ENCODE peak calls at places on chromosome 22, in seven cellular contexts. E, C, V, U, Z, S and J are unnamed samples.

GRCh38 chr22:44431256-44431655 is 66.8 kb downstream of the RTL6 start:
- DNase-seq in E (no peak), C (no peak), V (no peak), U (no peak), Z (no peak), S (no peak), J (no peak)

GRCh38 chr22:45200862-45201511 is 37.3 kb downstream of the NUP50 start:
- DNase-seq in E (no peak), C (no peak), V (no peak), U (peak), Z (peak), S (peak), J (no peak)

GRCh38 chr22:50068096-50068495 is 10.0 kb upstream of the TTLL8 start:
- DNase-seq in E (no peak), C (no peak), V (no peak), U (no peak), Z (no peak), S (no peak), J (no peak)

GRCh38 chr22:35409783-35410662 is 10.1 kb downstream of the MCM5 start:
- DNase-seq in E (no peak), C (peak), V (no peak), U (no peak), Z (no peak), S (no peak), J (peak)

GRCh38 chr22:46507451-46508390 is 29.7 kb downstream of the CELSR1 start:
- DNase-seq in E (no peak), C (no peak), V (no peak), U (no peak), Z (no peak), S (no peak), J (no peak)

GRCh38 chr22:46052801-46053562 is 76.0 kb upstream of the WNT7B start:
- DNase-seq in E (peak), C (peak), V (no peak), U (peak), Z (no peak), S (no peak), J (no peak)

GRCh38 chr22:34943830-34944229 is 122.1 kb upstream of the ISX start:
- DNase-seq in E (no peak), C (no peak), V (no peak), U (no peak), Z (no peak), S (no peak), J (peak)

GRCh38 chr22:46192210-46192993 is 42.1 kb downstream of the PPARA start:
- DNase-seq in E (no peak), C (no peak), V (no peak), U (no peak), Z (no peak), S (no peak), J (no peak)

GRCh38 chr22:50209893-50210292 is 9.1 kb downstream of the SELENOO start:
- DNase-seq in E (peak), C (peak), V (peak), U (peak), Z (peak), S (no peak), J (peak)

GRCh38 chr22:47090591-47091240 is 328.3 kb downstream of the TBC1D22A start:
- DNase-seq in E (no peak), C (no peak), V (no peak), U (peak), Z (peak), S (peak), J (no peak)

GRCh38 chr22:33112606-33113005 is 54.4 kb upstream of the SYN3 start:
- DNase-seq in E (no peak), C (no peak), V (no peak), U (no peak), Z (no peak), S (no peak), J (peak)

GRCh38 chr22:45268958-45269844 is 15.5 kb upstream of the UPK3A start:
- DNase-seq in E (peak), C (peak), V (peak), U (peak), Z (peak), S (peak), J (peak)

GRCh38 chr22:20807315-20807752 is 33.4 kb downstream of the SERPIND1 start:
- DNase-seq in E (no peak), C (no peak), V (no peak), U (peak), Z (peak), S (peak), J (no peak)

GRCh38 chr22:34688825-34689224 is 377.1 kb upstream of the ISX start:
- DNase-seq in E (no peak), C (no peak), V (no peak), U (no peak), Z (no peak), S (no peak), J (no peak)

GRCh38 chr22:31820655-31821054 is 66.8 kb downstream of the DEPDC5 start:
- DNase-seq in E (no peak), C (no peak), V (no peak), U (no peak), Z (no peak), S (no peak), J (no peak)

GRCh38 chr22:26182723-26183122 is 13.5 kb downstream of the SEZ6L start:
- DNase-seq in E (no peak), C (no peak), V (no peak), U (no peak), Z (no peak), S (no peak), J (no peak)

GRCh38 chr22:38754247-38755154 is 1.3 kb downstream of the SUN2 start:
- DNase-seq in E (peak), C (peak), V (peak), U (peak), Z (peak), S (peak), J (peak)

GRCh38 chr22:44399906-44400762 is 87.4 kb upstream of the SHISAL1 start:
- DNase-seq in E (peak), C (peak), V (no peak), U (no peak), Z (no peak), S (no peak), J (no peak)

GRCh38 chr22:22940961-22941605 is 53.5 kb downstream of the IGLL5 start:
- DNase-seq in E (no peak), C (peak), V (no peak), U (no peak), Z (no peak), S (no peak), J (no peak)

GRCh38 chr22:47115518-47115890 is 353.1 kb downstream of the TBC1D22A start:
- DNase-seq in E (no peak), C (no peak), V (no peak), U (no peak), Z (no peak), S (no peak), J (no peak)

GRCh38 chr22:48234011-48234410 is 1471.6 kb downstream of the TBC1D22A start:
- DNase-seq in E (no peak), C (no peak), V (no peak), U (no peak), Z (no peak), S (no peak), J (no peak)

GRCh38 chr22:37641251-37641949 is 1.9 kb downstream of the SH3BP1 start:
- DNase-seq in E (no peak), C (peak), V (no peak), U (no peak), Z (no peak), S (no peak), J (no peak)
- H3K4me3 ChIP-seq in E (no peak), C (peak), V (no peak), U (peak), Z (no peak), S (peak), J (peak)

GRCh38 chr22:30426395-30427353 is 1.1 kb downstream of the MTFP1 start:
- DNase-seq in E (peak), C (peak), V (peak), U (peak), Z (peak), S (no peak), J (peak)
- TF ChIP-seq CTCF in E (peak), C (peak), V (peak), U (peak), Z (peak), S (peak), J (peak)

GRCh38 chr22:24400726-24401596 is 26.4 kb upstream of the ADORA2A start:
- DNase-seq in E (no peak), C (no peak), V (no peak), U (no peak), Z (peak), S (no peak), J (peak)
- H3K4me3 ChIP-seq in E (no peak), C (no peak), V (no peak), U (no peak), Z (no peak), S (no peak), J (peak)

DNA sequence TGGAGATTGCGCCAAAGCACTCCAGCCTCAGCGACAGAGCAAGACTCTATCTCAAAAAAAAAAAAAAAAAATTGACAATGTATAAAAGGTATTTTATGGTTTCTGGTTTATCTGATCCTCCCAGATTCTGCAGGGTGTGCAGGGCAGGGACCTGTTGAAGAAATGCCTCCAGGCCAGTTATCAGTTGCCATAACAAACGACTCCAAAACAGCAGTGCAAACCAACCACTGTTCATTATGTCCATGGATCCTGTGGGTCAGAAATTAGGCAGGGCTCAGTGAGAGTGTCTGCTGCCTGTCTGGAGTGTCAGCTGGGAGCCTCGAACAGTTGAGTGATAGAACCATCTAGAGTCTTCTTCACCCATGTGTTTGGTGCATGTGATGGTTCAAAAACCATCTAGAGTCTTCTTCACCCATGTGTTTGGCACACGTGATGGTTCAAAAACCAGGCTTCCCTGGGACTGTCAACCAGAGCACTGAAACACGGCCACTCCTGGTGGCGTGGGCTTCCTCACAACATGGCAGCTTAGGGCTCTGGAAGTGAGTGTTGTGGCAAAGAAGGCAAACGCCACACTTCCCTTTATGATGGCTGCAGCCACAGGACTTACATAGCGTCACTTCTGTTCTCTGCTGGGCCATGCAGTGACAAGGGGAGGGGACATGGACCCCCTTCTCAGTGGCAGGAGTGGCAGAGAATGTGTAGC is 115.1 kb upstream of the CRYBB3 start:
- DNase-seq in E (no peak), C (no peak), V (no peak), U (no peak), Z (no peak), S (no peak), J (no peak)
- TF ChIP-seq CTCF in E (no peak), C (no peak), V (no peak), U (no peak), Z (no peak), S (no peak), J (no peak)

GRCh38 chr22:42992886-42993479 is 22.0 kb downstream of the PACSIN2 start:
- DNase-seq in E (no peak), C (no peak), V (no peak), U (no peak), Z (no peak), S (no peak), J (no peak)
- H3K4me3 ChIP-seq in E (no peak), C (no peak), V (no peak), U (no peak), Z (no peak), S (no peak), J (no peak)

GRCh38 chr22:24772493-24773220 is 1.9 kb downstream of the PIWIL3 start:
- DNase-seq in E (no peak), C (no peak), V (no peak), U (peak), Z (peak), S (no peak), J (no peak)
- TF ChIP-seq CTCF in E (no peak), C (peak), V (no peak), U (peak), Z (peak), S (peak), J (peak)

DNA sequence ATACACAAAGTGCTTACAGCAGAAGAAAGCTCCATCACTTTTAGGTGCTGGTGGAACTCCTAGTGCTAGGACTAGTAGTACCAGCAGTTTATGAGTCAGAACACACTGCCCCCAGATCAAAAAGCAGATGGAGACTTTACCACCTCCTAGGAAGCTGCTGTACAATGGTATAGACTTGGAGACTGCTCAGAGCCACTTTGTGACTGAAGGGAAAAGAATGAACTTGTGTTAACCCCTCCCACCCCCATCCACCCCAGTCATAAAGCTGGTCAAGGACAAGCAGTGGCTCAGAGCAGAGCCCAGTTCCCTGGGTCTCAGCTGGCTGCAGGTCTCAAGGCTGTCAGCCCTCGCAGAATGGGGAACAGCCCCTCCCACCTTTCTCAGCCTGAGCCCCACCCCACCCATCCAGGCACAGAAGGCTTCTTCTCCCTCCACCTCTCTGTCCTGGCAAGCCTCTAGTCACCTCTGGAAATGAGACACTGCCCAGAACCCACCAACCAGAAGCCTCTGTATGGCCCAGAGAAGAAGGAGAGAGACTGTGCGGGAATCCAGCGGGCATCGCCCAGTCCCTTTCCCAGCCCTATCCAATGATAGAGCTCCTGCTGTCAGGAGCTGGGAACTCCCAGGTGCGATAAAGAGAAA is 23.8 kb downstream of the PACSIN2 start:
- DNase-seq in E (peak), C (peak), V (no peak), U (peak), Z (peak), S (no peak), J (no peak)
- H3K4me3 ChIP-seq in E (no peak), C (no peak), V (no peak), U (no peak), Z (no peak), S (no peak), J (no peak)

GRCh38 chr22:42614312-42615091 is at the start of gene POLDIP3:
- DNase-seq in E (peak), C (peak), V (peak), U (peak), Z (peak), S (peak), J (peak)
- TF ChIP-seq CTCF in E (no peak), C (peak), V (peak), U (peak), Z (peak), S (peak), J (peak)

GRCh38 chr22:19705181-19705934 is 8.9 kb upstream of the SEPTIN5 start:
- DNase-seq in E (no peak), C (no peak), V (no peak), U (no peak), Z (no peak), S (no peak), J (no peak)
- H3K4me3 ChIP-seq in E (no peak), C (no peak), V (no peak), U (no peak), Z (no peak), S (no peak), J (no peak)

GRCh38 chr22:41245917-41246499 is 5.3 kb upstream of the CHADL start:
- DNase-seq in E (no peak), C (no peak), V (no peak), U (no peak), Z (no peak), S (no peak), J (no peak)
- TF ChIP-seq CTCF in E (no peak), C (no peak), V (no peak), U (peak), Z (no peak), S (no peak), J (no peak)